ENCODE peak calls at places on chromosomes 5 and 9, in seven cellular contexts. One of them, this sample, is unnamed.

GRCh38 chr5:87132696-87133095 is 135.0 kb upstream of the RASA1 start:
- DNase-seq in naive thymus-derived CD8-positive, alpha-beta T cell: no peak
- DNase-seq in HTR-8/SVneo: no peak
- DNase-seq in D721Med: no peak
- DNase-seq in RCC 7860: no peak
- DNase-seq in CD4-positive, CD25-positive, alpha-beta regulatory T cell: no peak
- DNase-seq in AG20443: no peak
- DNase-seq in this sample: no peak

GRCh38 chr9:129491486-129491855 is 129.4 kb downstream of the C9orf50 start:
- DNase-seq in AG20443: no peak
- DNase-seq in D721Med: no peak
- DNase-seq in RCC 7860: no peak
- DNase-seq in CD4-positive, CD25-positive, alpha-beta regulatory T cell: no peak
- DNase-seq in naive thymus-derived CD8-positive, alpha-beta T cell: no peak
- DNase-seq in HTR-8/SVneo: no peak
- DNase-seq in this sample: peak; percentile 67

GRCh38 chr9:2991292-2991691 is 147.4 kb upstream of the PUM3 start:
- DNase-seq in CD4-positive, CD25-positive, alpha-beta regulatory T cell: no peak
- DNase-seq in D721Med: no peak
- DNase-seq in RCC 7860: no peak
- DNase-seq in AG20443: no peak
- DNase-seq in HTR-8/SVneo: no peak
- DNase-seq in naive thymus-derived CD8-positive, alpha-beta T cell: no peak
- DNase-seq in this sample: no peak

GRCh38 chr5:982377-983237 is 26.0 kb upstream of the NKD2 start:
- DNase-seq in RCC 7860: no peak
- DNase-seq in CD4-positive, CD25-positive, alpha-beta regulatory T cell: no peak
- DNase-seq in AG20443: no peak
- DNase-seq in HTR-8/SVneo: no peak
- DNase-seq in naive thymus-derived CD8-positive, alpha-beta T cell: no peak
- DNase-seq in D721Med: no peak
- DNase-seq in this sample: peak; percentile 27

GRCh38 chr5:135387629-135387960 is 11.4 kb downstream of the MACROH2A1 start:
- DNase-seq in D721Med: no peak
- DNase-seq in RCC 7860: no peak
- DNase-seq in CD4-positive, CD25-positive, alpha-beta regulatory T cell: no peak
- DNase-seq in naive thymus-derived CD8-positive, alpha-beta T cell: no peak
- DNase-seq in HTR-8/SVneo: no peak
- DNase-seq in AG20443: no peak
- DNase-seq in this sample: no peak

GRCh38 chr5:61303348-61303747 is 28.7 kb upstream of the ZSWIM6 start:
- DNase-seq in CD4-positive, CD25-positive, alpha-beta regulatory T cell: no peak
- DNase-seq in RCC 7860: no peak
- DNase-seq in D721Med: no peak
- DNase-seq in naive thymus-derived CD8-positive, alpha-beta T cell: no peak
- DNase-seq in AG20443: no peak
- DNase-seq in HTR-8/SVneo: no peak
- DNase-seq in this sample: no peak

GRCh38 chr5:103744159-103744558 is 181.6 kb upstream of the NUDT12 start:
- DNase-seq in HTR-8/SVneo: peak; percentile 2
- DNase-seq in AG20443: no peak
- DNase-seq in D721Med: no peak
- DNase-seq in CD4-positive, CD25-positive, alpha-beta regulatory T cell: no peak
- DNase-seq in RCC 7860: peak; percentile 10
- DNase-seq in naive thymus-derived CD8-positive, alpha-beta T cell: no peak
- DNase-seq in this sample: no peak

GRCh38 chr5:169412858-169413257 is 111.9 kb upstream of the SLIT3 start:
- DNase-seq in naive thymus-derived CD8-positive, alpha-beta T cell: no peak
- DNase-seq in CD4-positive, CD25-positive, alpha-beta regulatory T cell: no peak
- DNase-seq in RCC 7860: no peak
- DNase-seq in D721Med: no peak
- DNase-seq in AG20443: no peak
- DNase-seq in HTR-8/SVneo: no peak
- DNase-seq in this sample: no peak

GRCh38 chr5:63201738-63202137 is 623.1 kb downstream of the LRRC70 start:
- DNase-seq in CD4-positive, CD25-positive, alpha-beta regulatory T cell: no peak
- DNase-seq in D721Med: no peak
- DNase-seq in AG20443: no peak
- DNase-seq in naive thymus-derived CD8-positive, alpha-beta T cell: no peak
- DNase-seq in HTR-8/SVneo: no peak
- DNase-seq in RCC 7860: no peak
- DNase-seq in this sample: no peak

GRCh38 chr9:11708899-11709298 is 984.3 kb upstream of the TYRP1 start:
- DNase-seq in HTR-8/SVneo: no peak
- DNase-seq in RCC 7860: no peak
- DNase-seq in AG20443: no peak
- DNase-seq in CD4-positive, CD25-positive, alpha-beta regulatory T cell: no peak
- DNase-seq in naive thymus-derived CD8-positive, alpha-beta T cell: no peak
- DNase-seq in D721Med: no peak
- DNase-seq in this sample: no peak

GRCh38 chr5:69217154-69217731 is 17.4 kb upstream of the CDK7 start:
- DNase-seq in AG20443: peak; percentile 99
- DNase-seq in CD4-positive, CD25-positive, alpha-beta regulatory T cell: no peak
- DNase-seq in D721Med: peak; percentile 84
- DNase-seq in HTR-8/SVneo: peak; percentile 94
- DNase-seq in naive thymus-derived CD8-positive, alpha-beta T cell: no peak
- DNase-seq in RCC 7860: no peak
- DNase-seq in this sample: peak; percentile 89

GRCh38 chr9:34686231-34686630 is 4.8 kb downstream of the CCL19 start:
- DNase-seq in AG20443: peak; percentile 43
- DNase-seq in HTR-8/SVneo: no peak
- DNase-seq in D721Med: no peak
- DNase-seq in RCC 7860: no peak
- DNase-seq in CD4-positive, CD25-positive, alpha-beta regulatory T cell: no peak
- DNase-seq in naive thymus-derived CD8-positive, alpha-beta T cell: no peak
- DNase-seq in this sample: no peak

GRCh38 chr5:174421408-174421805 is 303.0 kb upstream of the MSX2 start:
- DNase-seq in CD4-positive, CD25-positive, alpha-beta regulatory T cell: no peak
- DNase-seq in D721Med: no peak
- DNase-seq in RCC 7860: no peak
- DNase-seq in naive thymus-derived CD8-positive, alpha-beta T cell: no peak
- DNase-seq in AG20443: no peak
- DNase-seq in HTR-8/SVneo: no peak
- DNase-seq in this sample: no peak

GRCh38 chr9:112753725-112754124 is 3.2 kb downstream of the SNX30 start:
- DNase-seq in AG20443: peak; percentile 83
- DNase-seq in HTR-8/SVneo: peak; percentile 56
- DNase-seq in D721Med: no peak
- DNase-seq in CD4-positive, CD25-positive, alpha-beta regulatory T cell: no peak
- DNase-seq in RCC 7860: peak; percentile 79
- DNase-seq in naive thymus-derived CD8-positive, alpha-beta T cell: no peak
- DNase-seq in this sample: no peak